ENCODE peak calls at places on chromosomes 1 and 21, in seven cellular contexts. One of them, this sample, is unnamed.

GRCh38 chr21:20739421-20739820 is 258.8 kb upstream of the NCAM2 start:
- DNase-seq in ACHN: peak; percentile 1
- DNase-seq in effector CD4-positive, alpha-beta T cell: no peak
- DNase-seq in AG04450: no peak
- DNase-seq in HTR-8/SVneo: no peak
- DNase-seq in stimulated activated CD4-positive, alpha-beta T cell treated with anti-CD3 and anti-CD28 coated beads, Interleukin-1b, Interleukin-23, amount 100 ng/mL, for 24 hours: no peak
- DNase-seq in fibroblast of mammary gland: no peak
- DNase-seq in this sample: no peak

GRCh38 chr1:94501426-94501825 is 40.1 kb downstream of the F3 start:
- DNase-seq in AG04450: no peak
- DNase-seq in stimulated activated CD4-positive, alpha-beta T cell treated with anti-CD3 and anti-CD28 coated beads, Interleukin-1b, Interleukin-23, amount 100 ng/mL, for 24 hours: no peak
- DNase-seq in fibroblast of mammary gland: no peak
- DNase-seq in effector CD4-positive, alpha-beta T cell: no peak
- DNase-seq in HTR-8/SVneo: no peak
- DNase-seq in ACHN: no peak
- DNase-seq in this sample: no peak

GRCh38 chr1:222974496-222974895 is 159.7 kb downstream of the DISP1 start:
- DNase-seq in fibroblast of mammary gland: peak; percentile 97
- DNase-seq in stimulated activated CD4-positive, alpha-beta T cell treated with anti-CD3 and anti-CD28 coated beads, Interleukin-1b, Interleukin-23, amount 100 ng/mL, for 24 hours: no peak
- DNase-seq in effector CD4-positive, alpha-beta T cell: no peak
- DNase-seq in ACHN: peak; percentile 77
- DNase-seq in HTR-8/SVneo: peak; percentile 45
- DNase-seq in AG04450: peak; percentile 51
- DNase-seq in this sample: no peak

GRCh38 chr1:82124987-82125638 is 324.4 kb downstream of the ADGRL2 start:
- DNase-seq in effector CD4-positive, alpha-beta T cell: no peak
- DNase-seq in ACHN: no peak
- DNase-seq in fibroblast of mammary gland: no peak
- DNase-seq in stimulated activated CD4-positive, alpha-beta T cell treated with anti-CD3 and anti-CD28 coated beads, Interleukin-1b, Interleukin-23, amount 100 ng/mL, for 24 hours: no peak
- DNase-seq in AG04450: no peak
- DNase-seq in HTR-8/SVneo: no peak
- DNase-seq in this sample: no peak

GRCh38 chr21:37459575-37459974 is 93.0 kb downstream of the DYRK1A start:
- DNase-seq in fibroblast of mammary gland: peak; percentile 69
- DNase-seq in AG04450: peak; percentile 30
- DNase-seq in effector CD4-positive, alpha-beta T cell: no peak
- DNase-seq in HTR-8/SVneo: peak; percentile 43
- DNase-seq in stimulated activated CD4-positive, alpha-beta T cell treated with anti-CD3 and anti-CD28 coated beads, Interleukin-1b, Interleukin-23, amount 100 ng/mL, for 24 hours: no peak
- DNase-seq in ACHN: no peak
- DNase-seq in this sample: no peak

GRCh38 chr1:18556364-18556763 is 74.3 kb upstream of the PAX7 start:
- DNase-seq in AG04450: no peak
- DNase-seq in effector CD4-positive, alpha-beta T cell: no peak
- DNase-seq in HTR-8/SVneo: peak; percentile 20
- DNase-seq in ACHN: peak; percentile 30
- DNase-seq in stimulated activated CD4-positive, alpha-beta T cell treated with anti-CD3 and anti-CD28 coated beads, Interleukin-1b, Interleukin-23, amount 100 ng/mL, for 24 hours: no peak
- DNase-seq in fibroblast of mammary gland: peak; percentile 26
- DNase-seq in this sample: no peak

GRCh38 chr1:159168043-159168442 is 3.4 kb upstream of the CADM3 start:
- DNase-seq in ACHN: no peak
- DNase-seq in fibroblast of mammary gland: no peak
- DNase-seq in stimulated activated CD4-positive, alpha-beta T cell treated with anti-CD3 and anti-CD28 coated beads, Interleukin-1b, Interleukin-23, amount 100 ng/mL, for 24 hours: no peak
- DNase-seq in HTR-8/SVneo: no peak
- DNase-seq in AG04450: no peak
- DNase-seq in effector CD4-positive, alpha-beta T cell: no peak
- DNase-seq in this sample: no peak

GRCh38 chr1:184113251-184113650 is 61.7 kb downstream of the TSEN15 start:
- DNase-seq in AG04450: no peak
- DNase-seq in stimulated activated CD4-positive, alpha-beta T cell treated with anti-CD3 and anti-CD28 coated beads, Interleukin-1b, Interleukin-23, amount 100 ng/mL, for 24 hours: no peak
- DNase-seq in fibroblast of mammary gland: no peak
- DNase-seq in effector CD4-positive, alpha-beta T cell: no peak
- DNase-seq in ACHN: no peak
- DNase-seq in HTR-8/SVneo: no peak
- DNase-seq in this sample: no peak

GRCh38 chr1:160046494-160047115 is 14.8 kb upstream of the PIGM start:
- DNase-seq in effector CD4-positive, alpha-beta T cell: peak; percentile 7
- DNase-seq in ACHN: peak; percentile 46
- DNase-seq in fibroblast of mammary gland: peak; percentile 51
- DNase-seq in AG04450: no peak
- DNase-seq in HTR-8/SVneo: peak; percentile 50
- DNase-seq in stimulated activated CD4-positive, alpha-beta T cell treated with anti-CD3 and anti-CD28 coated beads, Interleukin-1b, Interleukin-23, amount 100 ng/mL, for 24 hours: no peak
- DNase-seq in this sample: no peak

GRCh38 chr1:19676438-19676922 is 11.8 kb downstream of the HTR6 start:
- DNase-seq in ACHN: peak; percentile 67
- DNase-seq in AG04450: peak; percentile 16
- DNase-seq in effector CD4-positive, alpha-beta T cell: no peak
- DNase-seq in fibroblast of mammary gland: peak; percentile 96
- DNase-seq in HTR-8/SVneo: peak; percentile 48
- DNase-seq in stimulated activated CD4-positive, alpha-beta T cell treated with anti-CD3 and anti-CD28 coated beads, Interleukin-1b, Interleukin-23, amount 100 ng/mL, for 24 hours: no peak
- DNase-seq in this sample: no peak

GRCh38 chr1:25743164-25744139 is 56.5 kb upstream of the SELENON start:
- DNase-seq in HTR-8/SVneo: no peak
- DNase-seq in stimulated activated CD4-positive, alpha-beta T cell treated with anti-CD3 and anti-CD28 coated beads, Interleukin-1b, Interleukin-23, amount 100 ng/mL, for 24 hours: no peak
- DNase-seq in effector CD4-positive, alpha-beta T cell: no peak
- DNase-seq in fibroblast of mammary gland: peak; percentile 89
- DNase-seq in ACHN: no peak
- DNase-seq in AG04450: no peak
- DNase-seq in this sample: no peak

GRCh38 chr1:167043752-167044488 is 46.3 kb downstream of the GPA33 start:
- DNase-seq in fibroblast of mammary gland: peak; percentile 17
- DNase-seq in ACHN: peak; percentile 87
- DNase-seq in AG04450: no peak
- DNase-seq in HTR-8/SVneo: no peak
- DNase-seq in stimulated activated CD4-positive, alpha-beta T cell treated with anti-CD3 and anti-CD28 coated beads, Interleukin-1b, Interleukin-23, amount 100 ng/mL, for 24 hours: no peak
- DNase-seq in effector CD4-positive, alpha-beta T cell: peak; percentile 57
- DNase-seq in this sample: no peak

GRCh38 chr1:180854456-180854855 is 58.2 kb upstream of the KIAA1614 start:
- DNase-seq in stimulated activated CD4-positive, alpha-beta T cell treated with anti-CD3 and anti-CD28 coated beads, Interleukin-1b, Interleukin-23, amount 100 ng/mL, for 24 hours: no peak
- DNase-seq in AG04450: no peak
- DNase-seq in fibroblast of mammary gland: no peak
- DNase-seq in ACHN: no peak
- DNase-seq in effector CD4-positive, alpha-beta T cell: no peak
- DNase-seq in HTR-8/SVneo: no peak
- DNase-seq in this sample: no peak

GRCh38 chr1:36638268-36638667 is 155.6 kb upstream of the CSF3R start:
- DNase-seq in AG04450: no peak
- DNase-seq in HTR-8/SVneo: no peak
- DNase-seq in ACHN: no peak
- DNase-seq in stimulated activated CD4-positive, alpha-beta T cell treated with anti-CD3 and anti-CD28 coated beads, Interleukin-1b, Interleukin-23, amount 100 ng/mL, for 24 hours: no peak
- DNase-seq in fibroblast of mammary gland: no peak
- DNase-seq in effector CD4-positive, alpha-beta T cell: no peak
- DNase-seq in this sample: no peak

GRCh38 chr1:38858833-38859560 is 575 bp downstream of the RRAGC start:
- DNase-seq in stimulated activated CD4-positive, alpha-beta T cell treated with anti-CD3 and anti-CD28 coated beads, Interleukin-1b, Interleukin-23, amount 100 ng/mL, for 24 hours: peak; percentile 23
- DNase-seq in effector CD4-positive, alpha-beta T cell: peak; percentile 29
- DNase-seq in ACHN: peak; percentile 52
- DNase-seq in fibroblast of mammary gland: peak; percentile 67
- DNase-seq in AG04450: no peak
- DNase-seq in HTR-8/SVneo: peak; percentile 41
- DNase-seq in this sample: no peak

GRCh38 chr1:36622741-36623648 is 140.3 kb upstream of the CSF3R start:
- DNase-seq in HTR-8/SVneo: no peak
- DNase-seq in effector CD4-positive, alpha-beta T cell: no peak
- DNase-seq in AG04450: no peak
- DNase-seq in ACHN: peak; percentile 35
- DNase-seq in fibroblast of mammary gland: no peak
- DNase-seq in stimulated activated CD4-positive, alpha-beta T cell treated with anti-CD3 and anti-CD28 coated beads, Interleukin-1b, Interleukin-23, amount 100 ng/mL, for 24 hours: no peak
- DNase-seq in this sample: no peak

GRCh38 chr1:4698911-4699310 is 44.5 kb downstream of the AJAP1 start:
- DNase-seq in AG04450: no peak
- DNase-seq in HTR-8/SVneo: no peak
- DNase-seq in ACHN: no peak
- DNase-seq in stimulated activated CD4-positive, alpha-beta T cell treated with anti-CD3 and anti-CD28 coated beads, Interleukin-1b, Interleukin-23, amount 100 ng/mL, for 24 hours: no peak
- DNase-seq in fibroblast of mammary gland: no peak
- DNase-seq in effector CD4-positive, alpha-beta T cell: no peak
- DNase-seq in this sample: no peak

GRCh38 chr1:48654606-48655210 is 122.0 kb downstream of the BEND5 start:
- DNase-seq in HTR-8/SVneo: no peak
- DNase-seq in effector CD4-positive, alpha-beta T cell: no peak
- DNase-seq in AG04450: no peak
- DNase-seq in stimulated activated CD4-positive, alpha-beta T cell treated with anti-CD3 and anti-CD28 coated beads, Interleukin-1b, Interleukin-23, amount 100 ng/mL, for 24 hours: no peak
- DNase-seq in ACHN: no peak
- DNase-seq in fibroblast of mammary gland: no peak
- DNase-seq in this sample: no peak

GRCh38 chr21:46486481-46487000 is 27.9 kb downstream of the DIP2A start:
- DNase-seq in AG04450: peak; percentile 13
- DNase-seq in HTR-8/SVneo: no peak
- DNase-seq in ACHN: no peak
- DNase-seq in stimulated activated CD4-positive, alpha-beta T cell treated with anti-CD3 and anti-CD28 coated beads, Interleukin-1b, Interleukin-23, amount 100 ng/mL, for 24 hours: no peak
- DNase-seq in effector CD4-positive, alpha-beta T cell: no peak
- DNase-seq in fibroblast of mammary gland: no peak
- DNase-seq in this sample: no peak

GRCh38 chr1:39132505-39133339 is 71.8 kb upstream of the MACF1 start:
- DNase-seq in stimulated activated CD4-positive, alpha-beta T cell treated with anti-CD3 and anti-CD28 coated beads, Interleukin-1b, Interleukin-23, amount 100 ng/mL, for 24 hours: no peak
- DNase-seq in AG04450: no peak
- DNase-seq in ACHN: no peak
- DNase-seq in fibroblast of mammary gland: peak; percentile 55
- DNase-seq in effector CD4-positive, alpha-beta T cell: no peak
- DNase-seq in HTR-8/SVneo: no peak
- DNase-seq in this sample: no peak

GRCh38 chr1:10456079-10456478 is 6.2 kb downstream of the CORT start:
- DNase-seq in AG04450: no peak
- DNase-seq in effector CD4-positive, alpha-beta T cell: no peak
- DNase-seq in ACHN: no peak
- DNase-seq in HTR-8/SVneo: no peak
- DNase-seq in fibroblast of mammary gland: no peak
- DNase-seq in stimulated activated CD4-positive, alpha-beta T cell treated with anti-CD3 and anti-CD28 coated beads, Interleukin-1b, Interleukin-23, amount 100 ng/mL, for 24 hours: no peak
- DNase-seq in this sample: no peak

GRCh38 chr1:42403880-42404400 is 23.3 kb downstream of the RIMKLA start:
- DNase-seq in effector CD4-positive, alpha-beta T cell: no peak
- DNase-seq in AG04450: no peak
- DNase-seq in HTR-8/SVneo: no peak
- DNase-seq in ACHN: peak; percentile 15
- DNase-seq in stimulated activated CD4-positive, alpha-beta T cell treated with anti-CD3 and anti-CD28 coated beads, Interleukin-1b, Interleukin-23, amount 100 ng/mL, for 24 hours: no peak
- DNase-seq in fibroblast of mammary gland: no peak
- DNase-seq in this sample: no peak

GRCh38 chr21:25934130-25934529 is 199.4 kb downstream of the GABPA start:
- DNase-seq in fibroblast of mammary gland: no peak
- DNase-seq in HTR-8/SVneo: no peak
- DNase-seq in effector CD4-positive, alpha-beta T cell: no peak
- DNase-seq in ACHN: no peak
- DNase-seq in AG04450: no peak
- DNase-seq in stimulated activated CD4-positive, alpha-beta T cell treated with anti-CD3 and anti-CD28 coated beads, Interleukin-1b, Interleukin-23, amount 100 ng/mL, for 24 hours: no peak
- DNase-seq in this sample: no peak

GRCh38 chr1:44472614-44473262 is 67.7 kb downstream of the RNF220 start:
- DNase-seq in HTR-8/SVneo: no peak
- DNase-seq in fibroblast of mammary gland: no peak
- DNase-seq in stimulated activated CD4-positive, alpha-beta T cell treated with anti-CD3 and anti-CD28 coated beads, Interleukin-1b, Interleukin-23, amount 100 ng/mL, for 24 hours: no peak
- DNase-seq in AG04450: no peak
- DNase-seq in effector CD4-positive, alpha-beta T cell: no peak
- DNase-seq in ACHN: no peak
- DNase-seq in this sample: no peak

GRCh38 chr1:45552309-45552708 is 1.7 kb downstream of the AKR1A1 start:
- DNase-seq in ACHN: no peak
- DNase-seq in effector CD4-positive, alpha-beta T cell: no peak
- DNase-seq in fibroblast of mammary gland: no peak
- DNase-seq in HTR-8/SVneo: no peak
- DNase-seq in stimulated activated CD4-positive, alpha-beta T cell treated with anti-CD3 and anti-CD28 coated beads, Interleukin-1b, Interleukin-23, amount 100 ng/mL, for 24 hours: no peak
- DNase-seq in AG04450: no peak
- DNase-seq in this sample: no peak

GRCh38 chr1:110102081-110102480 is 10.2 kb upstream of the UBL4B start:
- DNase-seq in AG04450: no peak
- DNase-seq in ACHN: no peak
- DNase-seq in fibroblast of mammary gland: no peak
- DNase-seq in HTR-8/SVneo: peak; percentile 28
- DNase-seq in effector CD4-positive, alpha-beta T cell: no peak
- DNase-seq in stimulated activated CD4-positive, alpha-beta T cell treated with anti-CD3 and anti-CD28 coated beads, Interleukin-1b, Interleukin-23, amount 100 ng/mL, for 24 hours: no peak
- DNase-seq in this sample: no peak

GRCh38 chr1:229655781-229656180 is 29.7 kb downstream of the URB2 start:
- DNase-seq in HTR-8/SVneo: no peak
- DNase-seq in AG04450: no peak
- DNase-seq in effector CD4-positive, alpha-beta T cell: no peak
- DNase-seq in fibroblast of mammary gland: no peak
- DNase-seq in ACHN: no peak
- DNase-seq in stimulated activated CD4-positive, alpha-beta T cell treated with anti-CD3 and anti-CD28 coated beads, Interleukin-1b, Interleukin-23, amount 100 ng/mL, for 24 hours: no peak
- DNase-seq in this sample: no peak

GRCh38 chr1:171883844-171884243 is 42.5 kb downstream of the DNM3 start:
- DNase-seq in ACHN: no peak
- DNase-seq in stimulated activated CD4-positive, alpha-beta T cell treated with anti-CD3 and anti-CD28 coated beads, Interleukin-1b, Interleukin-23, amount 100 ng/mL, for 24 hours: no peak
- DNase-seq in AG04450: no peak
- DNase-seq in effector CD4-positive, alpha-beta T cell: no peak
- DNase-seq in fibroblast of mammary gland: no peak
- DNase-seq in HTR-8/SVneo: no peak
- DNase-seq in this sample: no peak

GRCh38 chr1:152442765-152443164 is 28.7 kb upstream of the CRNN start:
- DNase-seq in ACHN: no peak
- DNase-seq in HTR-8/SVneo: no peak
- DNase-seq in fibroblast of mammary gland: peak; percentile 36
- DNase-seq in stimulated activated CD4-positive, alpha-beta T cell treated with anti-CD3 and anti-CD28 coated beads, Interleukin-1b, Interleukin-23, amount 100 ng/mL, for 24 hours: no peak
- DNase-seq in effector CD4-positive, alpha-beta T cell: no peak
- DNase-seq in AG04450: no peak
- DNase-seq in this sample: no peak

GRCh38 chr1:215835951-215836350 is 268.8 kb downstream of the KCTD3 start:
- DNase-seq in AG04450: peak; percentile 20
- DNase-seq in fibroblast of mammary gland: peak; percentile 92
- DNase-seq in stimulated activated CD4-positive, alpha-beta T cell treated with anti-CD3 and anti-CD28 coated beads, Interleukin-1b, Interleukin-23, amount 100 ng/mL, for 24 hours: no peak
- DNase-seq in HTR-8/SVneo: no peak
- DNase-seq in ACHN: no peak
- DNase-seq in effector CD4-positive, alpha-beta T cell: no peak
- DNase-seq in this sample: no peak

GRCh38 chr1:99727575-99728190 is 38.8 kb downstream of the FRRS1 start:
- DNase-seq in fibroblast of mammary gland: peak; percentile 70
- DNase-seq in effector CD4-positive, alpha-beta T cell: no peak
- DNase-seq in HTR-8/SVneo: no peak
- DNase-seq in stimulated activated CD4-positive, alpha-beta T cell treated with anti-CD3 and anti-CD28 coated beads, Interleukin-1b, Interleukin-23, amount 100 ng/mL, for 24 hours: no peak
- DNase-seq in AG04450: no peak
- DNase-seq in ACHN: peak; percentile 61
- DNase-seq in this sample: no peak

GRCh38 chr1:57908471-57908870 is 484.6 kb upstream of the DAB1 start:
- DNase-seq in stimulated activated CD4-positive, alpha-beta T cell treated with anti-CD3 and anti-CD28 coated beads, Interleukin-1b, Interleukin-23, amount 100 ng/mL, for 24 hours: no peak
- DNase-seq in HTR-8/SVneo: no peak
- DNase-seq in fibroblast of mammary gland: no peak
- DNase-seq in effector CD4-positive, alpha-beta T cell: no peak
- DNase-seq in ACHN: no peak
- DNase-seq in AG04450: no peak
- DNase-seq in this sample: no peak

This sample was measured in D721Med.